ENCODE peak calls at places on chromosomes 7 and 10, in seven cellular contexts. H is Panc1, J is choroid plexus epithelial cell, Q is GM10248, N is MCF 10A, A is Calu3, X is glutamatergic neuron. C is an unnamed sample.

GRCh38 chr10:51792678-51793077 is 93.3 kb upstream of the CSTF2T start:
- DNase-seq in H (no peak), J (no peak), Q (no peak), N (no peak), A (no peak), X (no peak), C (no peak)

GRCh38 chr10:117555017-117555416 is 12.5 kb downstream of the EMX2 start:
- DNase-seq in H (no peak), J (no peak), Q (no peak), N (no peak), A (no peak), X (no peak), C (no peak)

GRCh38 chr10:16944081-16944922 is 127.1 kb upstream of the RSU1 start:
- DNase-seq in H (no peak), J (peak), Q (no peak), N (no peak), A (no peak), X (no peak), C (no peak)

GRCh38 chr10:3123571-3124411 is 48.8 kb downstream of the PITRM1 start:
- DNase-seq in H (no peak), J (no peak), Q (no peak), N (no peak), A (no peak), X (no peak), C (no peak)

GRCh38 chr10:5545011-5545410 is 20.2 kb downstream of the CALML3 start:
- DNase-seq in H (no peak), J (no peak), Q (no peak), N (no peak), A (no peak), X (no peak), C (no peak)

GRCh38 chr7:2819954-2820397 is 24.1 kb downstream of the GNA12 start:
- DNase-seq in H (no peak), J (no peak), Q (no peak), N (no peak), A (no peak), X (no peak), C (no peak)

GRCh38 chr7:131040467-131040932 is 287.2 kb upstream of the MKLN1 start:
- DNase-seq in H (peak), J (peak), Q (peak), N (peak), A (peak), X (peak), C (peak)

GRCh38 chr10:4041531-4042096 is 256.6 kb upstream of the KLF6 start:
- DNase-seq in H (no peak), J (no peak), Q (no peak), N (no peak), A (no peak), X (no peak), C (no peak)

GRCh38 chr7:74462707-74463100 is 9.0 kb downstream of the GTF2IRD1 start:
- DNase-seq in H (no peak), J (no peak), Q (no peak), N (no peak), A (no peak), X (no peak), C (no peak)

GRCh38 chr7:129898502-129899160 is 54.1 kb downstream of the UBE2H start:
- DNase-seq in H (no peak), J (peak), Q (no peak), N (no peak), A (no peak), X (no peak), C (no peak)

GRCh38 chr10:121611431-121612159 is 13.4 kb upstream of the FGFR2 start:
- DNase-seq in H (no peak), J (no peak), Q (no peak), N (no peak), A (no peak), X (no peak), C (no peak)

DNA sequence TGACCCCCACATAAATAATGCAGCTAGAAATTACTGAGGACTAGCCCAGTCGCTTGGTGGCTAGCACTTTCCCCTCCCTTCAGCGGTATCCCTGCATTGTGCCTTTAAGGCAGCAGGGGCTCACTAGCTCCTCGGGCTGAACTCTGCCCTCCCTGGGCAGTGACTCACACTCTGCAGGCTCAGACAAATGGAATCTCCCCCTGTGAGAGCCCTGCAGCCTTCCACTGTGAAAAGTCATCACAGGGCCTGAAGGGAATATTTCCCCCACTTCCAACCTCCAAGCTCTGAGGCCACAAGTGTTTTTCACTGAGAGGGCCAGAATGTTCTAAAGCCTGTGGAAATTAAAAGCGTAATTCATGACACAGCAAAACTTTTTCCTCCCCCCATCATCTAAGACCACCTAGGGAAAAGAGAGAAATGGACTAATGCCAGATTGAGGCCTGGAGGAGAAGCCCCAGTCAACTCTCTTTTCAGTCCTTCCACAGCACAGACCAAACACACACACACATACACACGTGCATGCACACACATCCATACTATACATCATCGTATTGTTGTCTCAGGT is 93.6 kb upstream of the COL1A2 start:
- DNase-seq in H (peak), J (peak), Q (no peak), N (peak), A (peak), X (peak), C (no peak)
- TF ChIP-seq CTCF in H (no peak), J (peak), Q (no peak), N (no peak), A (no peak), X (no peak), C (no peak)

GRCh38 chr10:70682920-70683600 is 10.8 kb downstream of the ADAMTS14 start:
- DNase-seq in H (no peak), J (no peak), Q (peak), N (no peak), A (no peak), X (no peak), C (peak)

GRCh38 chr10:70684374-70684773 is 12.1 kb downstream of the ADAMTS14 start:
- DNase-seq in H (no peak), J (no peak), Q (no peak), N (no peak), A (no peak), X (no peak), C (no peak)

GRCh38 chr10:70683601-70684329 is 11.5 kb downstream of the ADAMTS14 start:
- DNase-seq in H (no peak), J (peak), Q (no peak), N (no peak), A (no peak), X (no peak), C (no peak)

GRCh38 chr10:70685461-70685911 is 13.2 kb downstream of the ADAMTS14 start:
- DNase-seq in H (no peak), J (no peak), Q (no peak), N (no peak), A (no peak), X (no peak), C (no peak)

DNA sequence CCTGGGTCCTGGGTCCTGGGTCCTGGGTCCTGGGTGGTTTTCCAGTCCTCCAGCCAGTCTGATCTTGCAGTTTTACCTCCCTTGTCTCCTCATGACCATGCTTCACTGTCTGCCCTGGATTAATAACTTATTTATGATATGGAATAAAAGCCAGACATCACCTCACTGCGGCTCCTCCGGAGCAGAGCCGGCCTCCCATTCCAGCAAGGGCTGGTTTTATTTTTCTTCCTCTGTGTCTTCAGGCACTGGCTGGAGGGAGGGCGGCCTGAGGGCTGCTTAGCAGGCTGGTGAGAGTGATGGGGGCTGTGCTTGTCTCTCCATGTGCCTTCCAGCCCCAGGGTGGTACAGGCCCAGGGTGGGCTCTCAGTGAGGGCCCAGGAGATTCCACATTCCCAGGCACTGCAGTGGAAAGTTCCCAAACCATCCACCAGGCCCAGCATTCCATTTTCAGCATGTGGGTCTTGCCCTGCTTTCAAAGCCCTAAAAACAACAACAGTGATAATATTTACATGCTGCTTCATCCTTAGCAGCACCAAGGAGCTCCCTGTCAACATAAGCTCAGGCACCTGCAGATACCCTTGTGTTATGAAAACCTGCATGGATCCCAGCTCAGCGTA is 12.6 kb downstream of the ADAMTS14 start:
- DNase-seq in H (no peak), J (no peak), Q (no peak), N (no peak), A (no peak), X (no peak), C (no peak)
- TF ChIP-seq CTCF in H (no peak), J (no peak), Q (no peak), N (no peak), A (no peak), X (peak), C (no peak)

GRCh38 chr7:11703829-11704228 is 128.2 kb downstream of the THSD7A start:
- DNase-seq in H (no peak), J (no peak), Q (no peak), N (no peak), A (no peak), X (no peak), C (no peak)

GRCh38 chr7:11706666-11707605 is 125.1 kb downstream of the THSD7A start:
- DNase-seq in H (no peak), J (peak), Q (no peak), N (no peak), A (peak), X (no peak), C (no peak)

GRCh38 chr7:11699666-11700065 is 132.3 kb downstream of the THSD7A start:
- DNase-seq in H (no peak), J (no peak), Q (no peak), N (no peak), A (no peak), X (no peak), C (no peak)

GRCh38 chr7:11701829-11702560 is 130.0 kb downstream of the THSD7A start:
- DNase-seq in H (no peak), J (peak), Q (no peak), N (no peak), A (no peak), X (no peak), C (no peak)

GRCh38 chr7:11702938-11703337 is 129.1 kb downstream of the THSD7A start:
- DNase-seq in H (no peak), J (peak), Q (no peak), N (no peak), A (no peak), X (no peak), C (no peak)
- TF ChIP-seq CTCF in H (no peak), J (no peak), Q (no peak), N (no peak), A (no peak), X (no peak), C (no peak)

GRCh38 chr10:123995461-123996131 is 97.8 kb downstream of the CHST15 start:
- DNase-seq in H (peak), J (peak), Q (peak), N (peak), A (peak), X (peak), C (peak)
- TF ChIP-seq CTCF in H (peak), J (peak), Q (peak), N (peak), A (peak), X (peak), C (peak)

GRCh38 chr10:29163746-29164145 is 125.1 kb upstream of the LYZL1 start:
- DNase-seq in H (no peak), J (peak), Q (no peak), N (peak), A (no peak), X (no peak), C (no peak)
- TF ChIP-seq CTCF in H (no peak), J (no peak), Q (no peak), N (no peak), A (no peak), X (no peak), C (no peak)

DNA sequence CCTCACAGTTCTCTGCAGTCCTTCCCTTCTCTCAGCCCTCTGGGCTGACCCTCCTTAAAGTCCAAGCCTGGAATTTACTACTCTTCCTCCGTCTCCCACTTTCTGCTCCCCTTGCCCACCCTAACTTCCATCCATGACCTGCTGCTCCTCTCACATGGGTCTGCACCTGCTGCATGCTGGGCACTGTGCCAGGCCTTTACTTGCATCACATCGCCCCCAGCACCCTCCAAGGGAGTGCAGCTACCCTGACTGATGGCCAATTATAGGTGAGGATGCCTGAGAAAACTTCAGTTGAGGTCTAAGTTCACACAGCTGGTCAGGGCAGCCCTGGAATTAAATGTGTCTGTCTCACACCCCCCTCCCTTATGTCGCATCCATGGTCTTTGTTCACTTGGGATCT is 53.6 kb upstream of the ZPBP start:
- DNase-seq in H (no peak), J (no peak), Q (no peak), N (no peak), A (no peak), X (no peak), C (no peak)
- TF ChIP-seq CTCF in H (no peak), J (no peak), Q (no peak), N (no peak), A (no peak), X (no peak), C (no peak)

DNA sequence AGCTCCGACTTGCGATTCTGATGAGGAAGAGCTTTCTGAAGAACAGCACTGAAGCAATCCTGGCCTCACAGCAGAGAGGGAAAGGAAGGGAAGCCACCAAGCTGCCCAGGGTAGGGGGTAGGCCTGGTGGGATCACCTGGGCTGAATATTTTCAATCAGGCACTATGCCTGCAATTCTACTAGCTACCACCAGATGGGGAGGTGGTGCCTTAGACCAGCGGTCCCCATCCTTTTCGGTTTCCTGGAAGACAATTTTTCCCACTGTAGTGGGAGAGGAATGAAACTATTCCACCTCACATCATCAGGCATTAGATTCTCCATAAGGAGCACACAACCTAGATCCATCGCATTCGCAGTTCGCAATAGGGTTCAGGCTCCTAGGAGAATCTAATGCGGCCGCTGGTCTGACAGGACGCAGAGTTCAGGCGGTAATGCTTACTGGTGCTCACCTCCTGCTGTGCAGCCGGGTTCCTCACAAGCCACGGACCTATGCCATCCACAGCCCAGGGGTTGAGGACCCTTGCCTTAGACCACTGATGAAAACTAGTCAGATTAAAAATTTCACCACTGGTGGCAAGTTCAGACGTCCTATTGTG is 2.7 kb downstream of the LRRC20 start:
- DNase-seq in H (no peak), J (peak), Q (peak), N (peak), A (no peak), X (no peak), C (peak)
- TF ChIP-seq CTCF in H (peak), J (peak), Q (peak), N (peak), A (peak), X (peak), C (peak)

GRCh38 chr7:5457245-5457735 is 33.7 kb upstream of the TNRC18 start:
- DNase-seq in H (no peak), J (no peak), Q (no peak), N (no peak), A (no peak), X (no peak), C (no peak)
- TF ChIP-seq CTCF in H (no peak), J (no peak), Q (no peak), N (no peak), A (no peak), X (no peak), C (no peak)

GRCh38 chr10:29663718-29664117 is 28.9 kb upstream of the SVIL start:
- DNase-seq in H (no peak), J (no peak), Q (no peak), N (no peak), A (no peak), X (no peak), C (no peak)
- TF ChIP-seq CTCF in H (no peak), J (no peak), Q (no peak), N (no peak), A (no peak), X (no peak), C (no peak)